ENCODE peak calls at places on chromosome 19, in ten cellular contexts. G is AG09309; A is activated CD8-positive, alpha-beta T cell treated with anti-CD3 and anti-CD28 coated beads for 36 hours; V is astrocyte; M is nephron progenitor cell; O is mesothelial cell of epicardium; Z is IMR-90; J is fibroblast of mammary gland; E is omental fat pad; L is AG04449. S is an unnamed sample.

GRCh38 chr19:47023448-47023794 is 3.8 kb downstream of the NPAS1 start:
- DNase-seq in G (no peak), A (no peak), V (no peak), M (no peak), O (no peak), Z (no peak), J (no peak), E (no peak), L (no peak), S (no peak)

GRCh38 chr19:38557205-38557799 is 60.5 kb downstream of the MAP4K1 start:
- DNase-seq in G (no peak), A (peak; percentile 64), V (no peak), M (no peak), O (no peak), Z (no peak), J (no peak), E (no peak), L (no peak), S (no peak)

GRCh38 chr19:14571695-14572490 is at the start of gene NDUFB7:
- DNase-seq in G (peak; percentile 78), A (peak; percentile 95), V (peak; percentile 91), M (peak; percentile 83), O (peak; percentile 56), Z (peak; percentile 95), J (peak; percentile 96), E (peak; percentile 63), L (peak; percentile 72), S (peak; percentile 88)

GRCh38 chr19:41697198-41697855 is 9.3 kb upstream of the CEACAM7 start:
- DNase-seq in G (no peak), A (no peak), V (no peak), M (no peak), O (no peak), Z (no peak), J (no peak), E (no peak), L (no peak), S (no peak)

GRCh38 chr19:19095691-19096090 is 31.9 kb downstream of the SLC25A42 start:
- DNase-seq in G (no peak), A (no peak), V (no peak), M (no peak), O (no peak), Z (no peak), J (no peak), E (no peak), L (no peak), S (no peak)

GRCh38 chr19:33621811-33622504 is at the start of gene CHST8:
- DNase-seq in G (no peak), A (no peak), V (peak; percentile 18), M (peak; percentile 84), O (peak; percentile 45), Z (no peak), J (peak; percentile 6), E (no peak), L (no peak), S (peak; percentile 91)

GRCh38 chr19:39415111-39416046 is 2.9 kb downstream of the PLEKHG2 start:
- DNase-seq in G (no peak), A (no peak), V (no peak), M (no peak), O (no peak), Z (no peak), J (no peak), E (no peak), L (no peak), S (no peak)

GRCh38 chr19:588093-588742 is 1.5 kb upstream of the HCN2 start:
- DNase-seq in G (no peak), A (peak; percentile 84), V (no peak), M (peak; percentile 72), O (peak; percentile 49), Z (peak; percentile 72), J (peak; percentile 69), E (no peak), L (no peak), S (peak; percentile 92)

GRCh38 chr19:38001158-38001781 is 94.3 kb downstream of the SIPA1L3 start:
- DNase-seq in G (no peak), A (no peak), V (no peak), M (no peak), O (no peak), Z (no peak), J (no peak), E (no peak), L (no peak), S (no peak)

GRCh38 chr19:42412661-42413076 is 14.5 kb downstream of the LIPE start:
- DNase-seq in G (no peak), A (no peak), V (no peak), M (no peak), O (no peak), Z (no peak), J (no peak), E (no peak), L (no peak), S (no peak)

GRCh38 chr19:28314771-28315170 is 898.2 kb downstream of the UQCRFS1 start:
- DNase-seq in G (no peak), A (no peak), V (peak; percentile 55), M (no peak), O (no peak), Z (no peak), J (no peak), E (no peak), L (no peak), S (no peak)

GRCh38 chr19:11378319-11379189 is 4.1 kb downstream of the SWSAP1 start:
- DNase-seq in G (no peak), A (peak; percentile 44), V (peak; percentile 77), M (peak; percentile 80), O (no peak), Z (peak; percentile 89), J (peak; percentile 90), E (no peak), L (peak; percentile 36), S (peak; percentile 82)

GRCh38 chr19:10193666-10194499 is 870 bp downstream of the DNMT1 start:
- DNase-seq in G (no peak), A (peak; percentile 44), V (peak; percentile 58), M (no peak), O (no peak), Z (peak; percentile 76), J (peak; percentile 76), E (no peak), L (no peak), S (peak; percentile 66)

GRCh38 chr19:52200044-52200443 is 10.2 kb downstream of the PPP2R1A start:
- DNase-seq in G (peak; percentile 28), A (no peak), V (peak; percentile 68), M (no peak), O (no peak), Z (peak; percentile 78), J (peak; percentile 90), E (peak; percentile 27), L (peak; percentile 42), S (no peak)

GRCh38 chr19:13154911-13155471 is 4.8 kb downstream of the IER2 start:
- DNase-seq in G (no peak), A (peak; percentile 96), V (peak; percentile 49), M (peak; percentile 65), O (peak; percentile 82), Z (peak; percentile 65), J (peak; percentile 58), E (peak; percentile 54), L (no peak), S (peak; percentile 69)

GRCh38 chr19:11155373-11156120 is at the start of gene SPC24:
- DNase-seq in G (peak; percentile 95), A (peak; percentile 96), V (peak; percentile 94), M (peak; percentile 92), O (peak; percentile 94), Z (peak; percentile 99), J (peak; percentile 99), E (peak; percentile 78), L (peak; percentile 91), S (peak; percentile 95)

GRCh38 chr19:2523630-2524311 is 47.8 kb downstream of the GADD45B start:
- DNase-seq in G (no peak), A (no peak), V (peak; percentile 86), M (no peak), O (no peak), Z (peak; percentile 41), J (peak; percentile 64), E (no peak), L (peak; percentile 51), S (no peak)
- TF ChIP-seq CTCF in G (peak; percentile 54), A (no peak), V (peak; percentile 38), M (peak; percentile 21), O (peak; percentile 32), Z (peak; percentile 21), J (peak; percentile 47), E (no peak), L (peak; percentile 53), S (no peak)

DNA sequence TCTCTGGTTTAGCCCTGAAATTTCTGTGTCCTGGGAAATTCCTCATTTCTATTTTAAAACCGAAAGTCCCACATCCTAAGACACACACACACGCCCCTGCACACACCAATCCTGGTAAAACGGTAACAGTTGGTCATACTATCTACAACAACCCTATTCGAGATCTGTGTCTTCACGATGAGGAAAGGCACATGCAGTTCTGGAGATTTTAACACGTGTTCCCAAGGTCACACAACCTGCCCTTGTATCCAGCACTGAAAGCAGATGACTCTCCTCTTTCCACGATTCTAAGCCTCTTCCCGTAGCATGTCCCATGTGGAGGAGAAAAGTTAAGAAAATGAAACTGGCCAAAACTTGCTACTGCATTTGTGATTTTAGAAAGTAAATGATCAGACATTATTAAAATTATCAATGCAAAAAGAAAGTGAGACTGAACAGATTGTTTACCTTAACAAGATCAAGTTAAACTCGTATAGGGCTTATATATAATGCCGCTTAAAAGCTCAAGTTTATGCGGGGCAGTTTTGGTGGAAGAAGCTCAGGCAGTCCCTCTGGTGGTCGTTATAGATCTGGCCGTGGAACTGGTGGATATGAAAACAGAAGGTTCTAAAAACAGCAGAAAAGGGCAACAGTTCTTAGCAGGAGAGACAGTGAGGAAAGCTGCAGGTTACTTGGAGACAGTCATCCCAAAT is 32.7 kb downstream of the VSTM1 start:
- DNase-seq in G (no peak), A (peak; percentile 4), V (no peak), M (no peak), O (no peak), Z (peak; percentile 24), J (peak; percentile 47), E (no peak), L (no peak), S (no peak)
- TF ChIP-seq CTCF in G (peak; percentile 71), A (no peak), V (peak; percentile 42), M (peak; percentile 27), O (peak; percentile 40), Z (peak; percentile 35), J (peak; percentile 69), E (no peak), L (peak; percentile 39), S (peak; percentile 38)

GRCh38 chr19:55216461-55217198 is 7.3 kb upstream of the PTPRH start:
- DNase-seq in G (peak; percentile 96), A (peak; percentile 76), V (peak; percentile 100), M (peak; percentile 97), O (peak; percentile 71), Z (peak; percentile 100), J (peak; percentile 100), E (peak; percentile 68), L (peak; percentile 97), S (peak; percentile 88)
- TF ChIP-seq CTCF in G (peak; percentile 9), A (no peak), V (no peak), M (no peak), O (no peak), Z (peak; percentile 1), J (no peak), E (no peak), L (no peak), S (no peak)

DNA sequence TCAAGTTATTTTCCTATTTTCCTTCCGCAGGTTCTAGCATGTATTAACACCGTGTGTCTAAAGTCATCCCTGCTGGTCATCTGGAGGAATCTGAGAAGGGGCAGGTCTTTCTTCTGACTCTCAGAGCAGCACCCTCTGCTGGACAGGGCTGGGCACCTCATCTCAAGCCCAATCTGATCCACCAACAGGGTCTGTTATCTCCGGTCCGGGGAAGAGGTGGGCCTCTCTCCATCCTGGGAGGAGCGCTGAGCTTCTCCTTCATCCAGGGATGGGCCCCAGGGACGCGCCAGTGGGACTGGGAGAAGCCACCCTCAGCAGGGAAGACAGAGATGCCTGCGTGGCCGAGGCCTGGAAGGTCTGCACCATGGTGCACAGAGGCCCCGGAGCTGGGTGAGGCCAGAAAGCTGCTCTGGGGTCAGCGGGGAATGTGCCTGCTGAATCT is 26.0 kb upstream of the ZNF331 start:
- DNase-seq in G (peak; percentile 46), A (peak; percentile 73), V (peak; percentile 34), M (peak; percentile 62), O (peak; percentile 28), Z (peak; percentile 65), J (peak; percentile 54), E (peak; percentile 47), L (no peak), S (peak; percentile 74)
- TF ChIP-seq CTCF in G (peak; percentile 83), A (peak; percentile 59), V (peak; percentile 19), M (peak; percentile 69), O (peak; percentile 62), Z (peak; percentile 66), J (peak; percentile 46), E (no peak), L (peak; percentile 55), S (peak; percentile 69)